ENCODE peak calls at places on chromosomes 12 and 14, in ten cellular contexts. K is amniotic epithelial cell; E is NCI-H1092 treated with DMSO at 0.1 percent for 48 hours; M is nephron progenitor cell; I is gastrocnemius medialis; X is hippocampal formation; G is stimulated activated CD4-positive, alpha-beta T cell treated with anti-CD3 and anti-CD28 coated beads, Interleukin-1b, Interleukin-23, amount 100 ng/mL, for 1 hour; A is stimulated activated CD8-positive, alpha-beta memory T cell treated with anti-CD3 and anti-CD28 coated beads, Interleukin-4, amount 100 ng/mL, for 48 hours; Y is suprapubic skin; H is BJ. B is an unnamed sample.

GRCh38 chr14:102914474-102915291 is 7.8 kb upstream of the AMN start:
- DNase-seq in K (no peak), E (no peak), M (no peak), I (no peak), X (no peak), G (no peak), A (no peak), Y (no peak), H (no peak), B (no peak)

GRCh38 chr14:91142214-91142668 is 28.4 kb downstream of the DGLUCY start:
- DNase-seq in K (no peak), E (no peak), M (no peak), I (no peak), X (no peak), G (no peak), A (no peak), Y (no peak), H (no peak), B (no peak)

GRCh38 chr14:98822917-98823316 is 449.1 kb downstream of the BCL11B start:
- DNase-seq in K (no peak), E (no peak), M (no peak), I (no peak), X (no peak), G (no peak), A (no peak), Y (no peak), H (no peak), B (no peak)

GRCh38 chr12:75065482-75065881 is 144.2 kb downstream of the KCNC2 start:
- DNase-seq in K (no peak), E (no peak), M (no peak), I (no peak), X (no peak), G (no peak), A (no peak), Y (no peak), H (no peak), B (no peak)

GRCh38 chr12:125533434-125534029 is 468.3 kb downstream of the AACS start:
- DNase-seq in K (no peak), E (peak), M (peak), I (no peak), X (no peak), G (no peak), A (peak), Y (no peak), H (no peak), B (peak)

GRCh38 chr14:99744873-99745224 is 48.4 kb upstream of the EML1 start:
- DNase-seq in K (no peak), E (no peak), M (no peak), I (no peak), X (no peak), G (no peak), A (no peak), Y (no peak), H (no peak), B (no peak)

GRCh38 chr14:39548358-39548757 is 116.1 kb upstream of the FBXO33 start:
- DNase-seq in K (no peak), E (no peak), M (no peak), I (no peak), X (no peak), G (no peak), A (no peak), Y (no peak), H (no peak), B (no peak)

GRCh38 chr14:63650336-63650952 is 8.8 kb upstream of the WDR89 start:
- DNase-seq in K (no peak), E (no peak), M (no peak), I (no peak), X (no peak), G (no peak), A (peak), Y (no peak), H (no peak), B (no peak)

GRCh38 chr12:116492703-116493324 is 66.4 kb upstream of the MAP1LC3B2 start:
- DNase-seq in K (peak), E (no peak), M (no peak), I (no peak), X (no peak), G (no peak), A (no peak), Y (no peak), H (no peak), B (no peak)

GRCh38 chr14:62528296-62528695 is 517.0 kb downstream of the KCNH5 start:
- DNase-seq in K (peak), E (no peak), M (no peak), I (no peak), X (no peak), G (no peak), A (no peak), Y (no peak), H (no peak), B (no peak)

GRCh38 chr14:100683578-100683977 is 43.1 kb upstream of the DLK1 start:
- DNase-seq in K (no peak), E (no peak), M (no peak), I (no peak), X (no peak), G (no peak), A (no peak), Y (no peak), H (no peak), B (no peak)

GRCh38 chr14:75277000-75277795 is 1.4 kb upstream of the FOS start:
- DNase-seq in K (peak), E (peak), M (peak), I (peak), X (peak), G (no peak), A (peak), Y (peak), H (peak), B (peak)

GRCh38 chr12:125283521-125283920 is 218.3 kb downstream of the AACS start:
- DNase-seq in K (no peak), E (no peak), M (no peak), I (no peak), X (no peak), G (no peak), A (no peak), Y (no peak), H (no peak), B (no peak)

B was measured in retina.